ENCODE peak calls at places on chromosome 10, in five cellular contexts. Y is D721Med, N is occipital lobe, B is omental fat pad, U is AG08395. I is an unnamed sample.

GRCh38 chr10:20817646-20818045 is 79.5 kb downstream of the NEBL start:
- DNase-seq in Y (no peak), N (no peak), B (no peak), U (no peak), I (no peak)

GRCh38 chr10:118792501-118792900 is 37.7 kb upstream of the CACUL1 start:
- DNase-seq in Y (no peak), N (no peak), B (no peak), U (peak; percentile 71), I (no peak)

GRCh38 chr10:132541601-132542011 is 4.0 kb downstream of the INPP5A start:
- DNase-seq in Y (no peak), N (no peak), B (no peak), U (no peak), I (no peak)

GRCh38 chr10:117933036-117933435 is 113.7 kb downstream of the RAB11FIP2 start:
- DNase-seq in Y (no peak), N (no peak), B (no peak), U (no peak), I (no peak)

GRCh38 chr10:103153302-103153759 is 39.7 kb downstream of the NT5C2 start:
- DNase-seq in Y (no peak), N (no peak), B (no peak), U (peak; percentile 27), I (no peak)

GRCh38 chr10:92542458-92542857 is 31.4 kb downstream of the IDE start:
- DNase-seq in Y (no peak), N (no peak), B (no peak), U (no peak), I (peak; percentile 77)

GRCh38 chr10:103691267-103691666 is 164.1 kb downstream of the SH3PXD2A start:
- DNase-seq in Y (no peak), N (no peak), B (no peak), U (no peak), I (no peak)

GRCh38 chr10:132612571-132613504 is 75.3 kb downstream of the INPP5A start:
- DNase-seq in Y (no peak), N (no peak), B (no peak), U (no peak), I (peak; percentile 47)

GRCh38 chr10:104809288-104810090 is 168.4 kb downstream of the SORCS3 start:
- DNase-seq in Y (no peak), N (no peak), B (no peak), U (no peak), I (peak; percentile 97)

GRCh38 chr10:126422561-126422960 is 34.3 kb upstream of the ADAM12 start:
- DNase-seq in Y (no peak), N (no peak), B (no peak), U (no peak), I (no peak)

GRCh38 chr10:71911296-71911954 is 52.8 kb upstream of the CHST3 start:
- DNase-seq in Y (no peak), N (no peak), B (no peak), U (no peak), I (no peak)

GRCh38 chr10:77371848-77372247 is 265.8 kb downstream of the KCNMA1 start:
- DNase-seq in Y (no peak), N (no peak), B (no peak), U (no peak), I (no peak)

GRCh38 chr10:82861889-82862288 is 986.9 kb downstream of the NRG3 start:
- DNase-seq in Y (no peak), N (no peak), B (no peak), U (no peak), I (peak; percentile 51)

GRCh38 chr10:6175329-6176055 is 27.2 kb upstream of the PFKFB3 start:
- DNase-seq in Y (no peak), N (peak; percentile 15), B (no peak), U (no peak), I (no peak)

GRCh38 chr10:132361581-132362101 is 29.6 kb downstream of the LRRC27 start:
- DNase-seq in Y (no peak), N (peak; percentile 28), B (no peak), U (no peak), I (peak; percentile 52)

GRCh38 chr10:3239920-3240909 is 67.6 kb upstream of the PITRM1 start:
- DNase-seq in Y (no peak), N (no peak), B (no peak), U (no peak), I (peak; percentile 46)

GRCh38 chr10:93215312-93215711 is 141.6 kb downstream of the CYP26A1 start:
- DNase-seq in Y (no peak), N (no peak), B (no peak), U (no peak), I (peak; percentile 54)